ENCODE peak calls at places on chromosome X, in eight cellular contexts. One of them, this sample, is unnamed.

GRCh38 chrX:38142598-38142997 is 78.1 kb downstream of the SRPX start:
- DNase-seq in endothelial cell: no peak
- DNase-seq in epithelial cell of esophagus: no peak
- DNase-seq in omental fat pad: no peak
- DNase-seq in WTC11: no peak
- DNase-seq in AG09309: peak
- DNase-seq in heart left ventricle: no peak
- DNase-seq in HFF-Myc: no peak
- DNase-seq in this sample: no peak

GRCh38 chrX:13492286-13492685 is 77.1 kb upstream of the EGFL6 start:
- DNase-seq in HFF-Myc: no peak
- DNase-seq in epithelial cell of esophagus: no peak
- DNase-seq in omental fat pad: no peak
- DNase-seq in AG09309: no peak
- DNase-seq in heart left ventricle: no peak
- DNase-seq in endothelial cell: no peak
- DNase-seq in WTC11: no peak
- DNase-seq in this sample: no peak

GRCh38 chrX:21749924-21750323 is 8.0 kb downstream of the SMPX start:
- DNase-seq in WTC11: no peak
- DNase-seq in HFF-Myc: no peak
- DNase-seq in epithelial cell of esophagus: no peak
- DNase-seq in heart left ventricle: no peak
- DNase-seq in AG09309: no peak
- DNase-seq in omental fat pad: no peak
- DNase-seq in endothelial cell: no peak
- DNase-seq in this sample: no peak

GRCh38 chrX:38806875-38807601 is 5.8 kb downstream of the MID1IP1 start:
- DNase-seq in AG09309: no peak
- DNase-seq in epithelial cell of esophagus: no peak
- DNase-seq in omental fat pad: no peak
- DNase-seq in WTC11: no peak
- DNase-seq in HFF-Myc: no peak
- DNase-seq in heart left ventricle: no peak
- DNase-seq in endothelial cell: no peak
- DNase-seq in this sample: no peak

GRCh38 chrX:71372388-71372787 is 6.2 kb downstream of the TAF1 start:
- DNase-seq in WTC11: no peak
- DNase-seq in endothelial cell: no peak
- DNase-seq in epithelial cell of esophagus: no peak
- DNase-seq in HFF-Myc: no peak
- DNase-seq in omental fat pad: no peak
- DNase-seq in heart left ventricle: no peak
- DNase-seq in AG09309: no peak
- DNase-seq in this sample: no peak

GRCh38 chrX:25004040-25004439 is 11.7 kb downstream of the ARX start:
- DNase-seq in epithelial cell of esophagus: no peak
- DNase-seq in WTC11: no peak
- DNase-seq in HFF-Myc: no peak
- DNase-seq in heart left ventricle: no peak
- DNase-seq in AG09309: no peak
- DNase-seq in endothelial cell: no peak
- DNase-seq in omental fat pad: no peak
- DNase-seq in this sample: no peak

GRCh38 chrX:39896951-39897740 is 200.6 kb downstream of the BCOR start:
- DNase-seq in omental fat pad: no peak
- DNase-seq in heart left ventricle: peak
- DNase-seq in endothelial cell: peak
- DNase-seq in AG09309: no peak
- DNase-seq in HFF-Myc: no peak
- DNase-seq in WTC11: peak
- DNase-seq in epithelial cell of esophagus: peak
- DNase-seq in this sample: no peak

GRCh38 chrX:15328821-15329220 is 6.5 kb downstream of the PIGA start:
- DNase-seq in epithelial cell of esophagus: no peak
- DNase-seq in heart left ventricle: no peak
- DNase-seq in AG09309: no peak
- DNase-seq in omental fat pad: no peak
- DNase-seq in endothelial cell: no peak
- DNase-seq in HFF-Myc: no peak
- DNase-seq in WTC11: no peak
- DNase-seq in this sample: no peak

GRCh38 chrX:119887721-119888425 is 7.8 kb upstream of the AKAP14 start:
- DNase-seq in AG09309: no peak
- DNase-seq in omental fat pad: no peak
- DNase-seq in WTC11: peak
- DNase-seq in epithelial cell of esophagus: peak
- DNase-seq in HFF-Myc: no peak
- DNase-seq in endothelial cell: peak
- DNase-seq in heart left ventricle: peak
- DNase-seq in this sample: no peak

GRCh38 chrX:103310592-103311400 is at the start of gene BEX2:
- DNase-seq in endothelial cell: peak
- DNase-seq in heart left ventricle: peak
- DNase-seq in HFF-Myc: no peak
- DNase-seq in omental fat pad: no peak
- DNase-seq in WTC11: peak
- DNase-seq in epithelial cell of esophagus: peak
- DNase-seq in AG09309: no peak
- DNase-seq in this sample: peak

GRCh38 chrX:8783100-8784098 is 17.8 kb downstream of the FAM9A start:
- DNase-seq in omental fat pad: no peak
- DNase-seq in HFF-Myc: no peak
- DNase-seq in epithelial cell of esophagus: peak
- DNase-seq in WTC11: peak
- DNase-seq in endothelial cell: peak
- DNase-seq in heart left ventricle: no peak
- DNase-seq in AG09309: no peak
- DNase-seq in this sample: no peak

GRCh38 chrX:148380614-148381561 is 119.5 kb upstream of the AFF2 start:
- DNase-seq in epithelial cell of esophagus: no peak
- DNase-seq in HFF-Myc: no peak
- DNase-seq in WTC11: no peak
- DNase-seq in heart left ventricle: no peak
- DNase-seq in AG09309: no peak
- DNase-seq in omental fat pad: no peak
- DNase-seq in endothelial cell: no peak
- DNase-seq in this sample: peak

GRCh38 chrX:148156986-148157385 is 175.8 kb downstream of the FMR1NB start:
- DNase-seq in endothelial cell: no peak
- DNase-seq in AG09309: no peak
- DNase-seq in HFF-Myc: no peak
- DNase-seq in heart left ventricle: no peak
- DNase-seq in WTC11: no peak
- DNase-seq in epithelial cell of esophagus: no peak
- DNase-seq in omental fat pad: no peak
- DNase-seq in this sample: no peak

GRCh38 chrX:129423191-129423590 is 100.1 kb downstream of the SMARCA1 start:
- DNase-seq in WTC11: no peak
- DNase-seq in epithelial cell of esophagus: no peak
- DNase-seq in heart left ventricle: no peak
- DNase-seq in HFF-Myc: no peak
- DNase-seq in omental fat pad: no peak
- DNase-seq in AG09309: no peak
- DNase-seq in endothelial cell: no peak
- DNase-seq in this sample: no peak

DNA sequence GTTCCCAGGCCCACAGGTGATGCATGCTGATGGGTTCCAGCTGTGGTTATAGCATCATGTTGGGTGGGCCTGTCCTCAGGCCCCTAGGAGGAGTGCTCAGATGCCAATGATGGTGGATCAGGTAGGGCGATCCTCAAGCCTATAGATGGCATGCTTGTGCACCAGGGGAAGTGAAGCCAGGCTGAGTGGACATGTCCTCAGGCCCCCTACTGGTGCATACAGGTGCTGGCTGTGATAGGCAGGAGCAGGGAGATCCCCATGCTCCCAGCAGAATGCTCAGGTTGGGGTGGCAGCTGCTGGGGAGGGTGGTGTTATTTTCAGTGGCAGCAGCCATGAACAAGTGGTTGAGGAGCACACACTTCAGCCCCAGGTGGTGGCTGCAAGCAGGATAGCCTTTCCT is 96.0 kb downstream of the SMARCA1 start:
- DNase-seq in epithelial cell of esophagus: no peak
- DNase-seq in AG09309: no peak
- DNase-seq in WTC11: no peak
- DNase-seq in heart left ventricle: no peak
- DNase-seq in omental fat pad: no peak
- DNase-seq in HFF-Myc: no peak
- DNase-seq in endothelial cell: no peak
- DNase-seq in this sample: no peak
- TF ChIP-seq CTCF in epithelial cell of esophagus: no peak
- TF ChIP-seq CTCF in AG09309: no peak
- TF ChIP-seq CTCF in WTC11: no peak
- TF ChIP-seq CTCF in heart left ventricle: no peak
- TF ChIP-seq CTCF in omental fat pad: no peak
- TF ChIP-seq CTCF in HFF-Myc: peak
- TF ChIP-seq CTCF in endothelial cell: no peak
- TF ChIP-seq CTCF in this sample: no peak

GRCh38 chrX:46554942-46555341 is 9.7 kb upstream of the ZNF674 start:
- DNase-seq in heart left ventricle: no peak
- DNase-seq in HFF-Myc: no peak
- DNase-seq in omental fat pad: no peak
- DNase-seq in endothelial cell: no peak
- DNase-seq in WTC11: no peak
- DNase-seq in AG09309: no peak
- DNase-seq in epithelial cell of esophagus: peak
- DNase-seq in this sample: no peak
- TF ChIP-seq CTCF in heart left ventricle: peak
- TF ChIP-seq CTCF in HFF-Myc: no peak
- TF ChIP-seq CTCF in omental fat pad: no peak
- TF ChIP-seq CTCF in endothelial cell: no peak
- TF ChIP-seq CTCF in WTC11: no peak
- TF ChIP-seq CTCF in AG09309: no peak
- TF ChIP-seq CTCF in epithelial cell of esophagus: peak
- TF ChIP-seq CTCF in this sample: peak

DNA sequence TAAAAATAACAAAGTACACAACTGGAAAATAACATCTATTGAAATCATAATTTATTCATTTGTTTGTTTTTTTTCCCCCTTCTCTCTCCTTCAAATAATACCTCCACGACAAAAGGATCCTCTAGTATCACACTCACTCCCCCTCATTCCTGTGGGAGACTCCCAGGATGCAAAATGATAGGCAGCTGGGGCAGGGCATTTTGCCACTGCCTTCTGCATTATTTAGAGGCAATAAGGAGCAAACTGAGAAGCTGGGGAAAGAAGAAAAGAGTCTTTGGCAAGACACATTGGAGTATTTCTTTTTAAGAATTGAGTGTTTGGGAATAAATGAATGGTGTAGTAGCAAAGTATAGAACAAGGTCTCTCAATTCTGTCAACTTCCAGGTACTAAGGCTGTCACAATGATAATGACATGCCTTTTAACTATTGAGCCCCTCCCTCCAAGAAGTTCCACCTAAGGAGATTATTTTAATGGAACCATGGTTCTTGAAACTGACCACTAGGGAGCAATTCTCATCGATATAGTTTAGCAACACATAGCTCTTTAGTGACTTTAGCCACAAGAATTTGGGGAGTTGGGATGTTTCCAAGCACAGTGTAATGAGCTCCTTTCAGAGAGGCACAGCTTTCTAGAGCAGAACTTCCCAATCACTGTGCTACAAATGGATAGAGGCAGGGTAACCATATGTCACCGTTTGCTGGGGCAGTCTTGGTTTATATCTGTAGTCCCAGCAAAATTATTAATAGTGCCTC is 303.3 kb downstream of the FRMPD4 start:
- DNase-seq in epithelial cell of esophagus: peak
- DNase-seq in HFF-Myc: peak
- DNase-seq in AG09309: peak
- DNase-seq in endothelial cell: no peak
- DNase-seq in WTC11: no peak
- DNase-seq in heart left ventricle: no peak
- DNase-seq in omental fat pad: no peak
- DNase-seq in this sample: no peak
- TF ChIP-seq CTCF in epithelial cell of esophagus: no peak
- TF ChIP-seq CTCF in HFF-Myc: no peak
- TF ChIP-seq CTCF in AG09309: peak
- TF ChIP-seq CTCF in endothelial cell: no peak
- TF ChIP-seq CTCF in WTC11: no peak
- TF ChIP-seq CTCF in heart left ventricle: no peak
- TF ChIP-seq CTCF in omental fat pad: no peak
- TF ChIP-seq CTCF in this sample: no peak

GRCh38 chrX:11531226-11531625 is 134.5 kb downstream of the ARHGAP6 start:
- DNase-seq in HFF-Myc: no peak
- DNase-seq in WTC11: no peak
- DNase-seq in omental fat pad: no peak
- DNase-seq in epithelial cell of esophagus: peak
- DNase-seq in endothelial cell: no peak
- DNase-seq in AG09309: no peak
- DNase-seq in heart left ventricle: no peak
- DNase-seq in this sample: no peak
- TF ChIP-seq CTCF in HFF-Myc: no peak
- TF ChIP-seq CTCF in WTC11: no peak
- TF ChIP-seq CTCF in omental fat pad: no peak
- TF ChIP-seq CTCF in epithelial cell of esophagus: peak
- TF ChIP-seq CTCF in endothelial cell: no peak
- TF ChIP-seq CTCF in AG09309: peak
- TF ChIP-seq CTCF in heart left ventricle: peak
- TF ChIP-seq CTCF in this sample: peak

This sample was measured in retinal pigment epithelial cell.